ENCODE peak calls at places on chromosomes 11 and 22, in five cellular contexts. S, B, O, X and P are unnamed samples.

GRCh38 chr11:123247498-123247799 is 52.4 kb upstream of the CLMP start:
- DNase-seq in S (no peak), B (no peak), O (no peak), X (no peak), P (no peak)

GRCh38 chr11:17595526-17596309 is 48.7 kb downstream of the OTOG start:
- DNase-seq in S (no peak), B (no peak), O (no peak), X (no peak), P (no peak)

GRCh38 chr11:12418019-12418611 is 40.7 kb downstream of the PARVA start:
- DNase-seq in S (no peak), B (no peak), O (peak), X (no peak), P (peak)

GRCh38 chr22:23074451-23074850 is 4.1 kb downstream of the GNAZ start:
- DNase-seq in S (no peak), B (no peak), O (no peak), X (no peak), P (no peak)

GRCh38 chr11:280762-281485 is 2.7 kb downstream of the NLRP6 start:
- DNase-seq in S (no peak), B (no peak), O (no peak), X (no peak), P (no peak)

GRCh38 chr11:44267366-44268072 is 42.4 kb downstream of the ALX4 start:
- DNase-seq in S (no peak), B (no peak), O (no peak), X (no peak), P (no peak)

GRCh38 chr11:36953986-36954385 is 355.9 kb upstream of the RAG2 start:
- DNase-seq in S (no peak), B (no peak), O (no peak), X (no peak), P (peak)

GRCh38 chr22:27050771-27051170 is 393.4 kb downstream of the MIAT start:
- DNase-seq in S (no peak), B (no peak), O (no peak), X (no peak), P (no peak)

GRCh38 chr11:121566279-121567168 is 113.8 kb upstream of the SORL1-AS1 start:
- DNase-seq in S (no peak), B (no peak), O (no peak), X (no peak), P (no peak)

GRCh38 chr11:107857550-107858216 is 904 bp downstream of the SLC35F2 start:
- DNase-seq in S (no peak), B (no peak), O (no peak), X (peak), P (no peak)

GRCh38 chr11:27040302-27041115 is at the start of gene BBOX1:
- DNase-seq in S (peak), B (peak), O (no peak), X (no peak), P (peak)

GRCh38 chr11:95849087-95849825 is 59.0 kb downstream of the CEP57 start:
- DNase-seq in S (peak), B (peak), O (peak), X (peak), P (peak)

GRCh38 chr22:20569059-20570058 is 61.9 kb downstream of the MED15 start:
- DNase-seq in S (peak), B (no peak), O (peak), X (peak), P (peak)